ENCODE peak calls at places on chromosomes 4 and X, in seven cellular contexts. One of them, this sample, is unnamed.

GRCh38 chrX:17860811-17861495 is at the start of gene RAI2:
- DNase-seq in K562: peak
- DNase-seq in GM10248: no peak
- DNase-seq in MCF 10A: no peak
- DNase-seq in tibial artery: no peak
- DNase-seq in WTC11: peak
- DNase-seq in HFF-Myc: no peak
- DNase-seq in this sample: peak

GRCh38 chr4:133483600-133484246 is 334.6 kb downstream of the PCDH10 start:
- DNase-seq in MCF 10A: peak
- DNase-seq in K562: no peak
- DNase-seq in tibial artery: no peak
- DNase-seq in WTC11: no peak
- DNase-seq in GM10248: no peak
- DNase-seq in HFF-Myc: no peak
- DNase-seq in this sample: peak

GRCh38 chr4:80295331-80295730 is 28.9 kb downstream of the FGF5 start:
- DNase-seq in K562: no peak
- DNase-seq in WTC11: no peak
- DNase-seq in MCF 10A: no peak
- DNase-seq in tibial artery: no peak
- DNase-seq in GM10248: no peak
- DNase-seq in HFF-Myc: no peak
- DNase-seq in this sample: no peak

GRCh38 chr4:94559351-94559806 is 107.6 kb downstream of the PDLIM5 start:
- DNase-seq in HFF-Myc: no peak
- DNase-seq in MCF 10A: peak
- DNase-seq in GM10248: no peak
- DNase-seq in K562: no peak
- DNase-seq in tibial artery: no peak
- DNase-seq in WTC11: no peak
- DNase-seq in this sample: no peak

GRCh38 chrX:109629310-109629709 is 4.3 kb upstream of the KCNE5 start:
- DNase-seq in tibial artery: no peak
- DNase-seq in MCF 10A: no peak
- DNase-seq in WTC11: no peak
- DNase-seq in GM10248: no peak
- DNase-seq in HFF-Myc: no peak
- DNase-seq in K562: no peak
- DNase-seq in this sample: no peak

GRCh38 chrX:3244955-3245354 is 101.5 kb downstream of the MXRA5 start:
- DNase-seq in MCF 10A: peak
- DNase-seq in GM10248: no peak
- DNase-seq in K562: peak
- DNase-seq in WTC11: no peak
- DNase-seq in tibial artery: no peak
- DNase-seq in HFF-Myc: no peak
- DNase-seq in this sample: no peak

GRCh38 chrX:14899607-14900006 is 26.4 kb downstream of the MOSPD2 start:
- DNase-seq in WTC11: no peak
- DNase-seq in K562: peak
- DNase-seq in tibial artery: no peak
- DNase-seq in HFF-Myc: peak
- DNase-seq in GM10248: peak
- DNase-seq in MCF 10A: peak
- DNase-seq in this sample: no peak

GRCh38 chrX:50780144-50780543 is 33.9 kb downstream of the SHROOM4 start:
- DNase-seq in GM10248: no peak
- DNase-seq in WTC11: no peak
- DNase-seq in HFF-Myc: no peak
- DNase-seq in K562: no peak
- DNase-seq in MCF 10A: no peak
- DNase-seq in tibial artery: no peak
- DNase-seq in this sample: no peak

GRCh38 chr4:4855293-4856070 is 4.0 kb upstream of the MSX1 start:
- DNase-seq in MCF 10A: no peak
- DNase-seq in HFF-Myc: no peak
- DNase-seq in WTC11: peak
- DNase-seq in GM10248: no peak
- DNase-seq in K562: no peak
- DNase-seq in tibial artery: no peak
- DNase-seq in this sample: no peak

GRCh38 chr4:19832388-19832787 is 419.3 kb upstream of the SLIT2 start:
- DNase-seq in GM10248: no peak
- DNase-seq in tibial artery: no peak
- DNase-seq in MCF 10A: peak
- DNase-seq in HFF-Myc: no peak
- DNase-seq in K562: no peak
- DNase-seq in WTC11: no peak
- DNase-seq in this sample: no peak

GRCh38 chr4:123481034-123481433 is 84.4 kb downstream of the SPRY1 start:
- DNase-seq in WTC11: no peak
- DNase-seq in GM10248: no peak
- DNase-seq in HFF-Myc: no peak
- DNase-seq in tibial artery: no peak
- DNase-seq in MCF 10A: peak
- DNase-seq in K562: no peak
- DNase-seq in this sample: no peak

GRCh38 chr4:185238750-185239149 is 29.4 kb downstream of the SNX25 start:
- DNase-seq in HFF-Myc: no peak
- DNase-seq in MCF 10A: no peak
- DNase-seq in tibial artery: no peak
- DNase-seq in K562: no peak
- DNase-seq in GM10248: no peak
- DNase-seq in WTC11: no peak
- DNase-seq in this sample: no peak

GRCh38 chrX:72011734-72012133 is 101.1 kb downstream of the NHSL2 start:
- DNase-seq in WTC11: no peak
- DNase-seq in tibial artery: no peak
- DNase-seq in GM10248: no peak
- DNase-seq in K562: no peak
- DNase-seq in HFF-Myc: no peak
- DNase-seq in MCF 10A: no peak
- DNase-seq in this sample: no peak
- TF ChIP-seq CTCF in WTC11: no peak
- TF ChIP-seq CTCF in tibial artery: no peak
- TF ChIP-seq CTCF in GM10248: no peak
- TF ChIP-seq CTCF in K562: no peak
- TF ChIP-seq CTCF in HFF-Myc: no peak
- TF ChIP-seq CTCF in MCF 10A: no peak
- TF ChIP-seq CTCF in this sample: no peak

DNA sequence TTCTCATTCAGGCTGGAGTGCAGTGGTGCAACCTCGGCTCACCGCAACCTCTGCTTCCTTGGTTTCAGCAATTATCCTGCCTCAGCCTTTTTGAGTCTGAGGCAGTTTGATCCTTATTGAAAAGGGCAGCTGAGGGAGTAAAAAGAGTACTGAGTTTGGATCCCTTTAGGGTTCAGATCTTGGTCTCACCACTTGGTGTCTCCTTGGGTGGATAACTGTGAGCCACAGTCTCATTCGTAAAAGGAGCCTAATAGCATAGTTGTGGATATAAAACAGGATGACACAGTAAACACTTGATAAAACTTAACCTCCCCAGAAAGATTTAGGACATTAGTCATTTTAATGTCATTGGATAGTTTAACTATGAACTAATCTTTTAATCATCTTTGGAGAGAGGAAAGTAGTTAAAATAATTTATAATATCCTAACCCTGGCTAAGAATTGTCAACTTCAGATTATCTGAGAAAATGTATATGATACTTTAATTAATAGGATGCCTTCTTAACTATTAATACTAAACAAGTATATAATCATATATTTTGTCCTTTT is 173.1 kb downstream of the ANK2 start:
- DNase-seq in tibial artery: no peak
- DNase-seq in MCF 10A: no peak
- DNase-seq in HFF-Myc: no peak
- DNase-seq in WTC11: no peak
- DNase-seq in K562: no peak
- DNase-seq in GM10248: no peak
- DNase-seq in this sample: no peak
- TF ChIP-seq CTCF in tibial artery: no peak
- TF ChIP-seq CTCF in MCF 10A: no peak
- TF ChIP-seq CTCF in HFF-Myc: no peak
- TF ChIP-seq CTCF in WTC11: no peak
- TF ChIP-seq CTCF in K562: no peak
- TF ChIP-seq CTCF in GM10248: no peak
- TF ChIP-seq CTCF in this sample: no peak

DNA sequence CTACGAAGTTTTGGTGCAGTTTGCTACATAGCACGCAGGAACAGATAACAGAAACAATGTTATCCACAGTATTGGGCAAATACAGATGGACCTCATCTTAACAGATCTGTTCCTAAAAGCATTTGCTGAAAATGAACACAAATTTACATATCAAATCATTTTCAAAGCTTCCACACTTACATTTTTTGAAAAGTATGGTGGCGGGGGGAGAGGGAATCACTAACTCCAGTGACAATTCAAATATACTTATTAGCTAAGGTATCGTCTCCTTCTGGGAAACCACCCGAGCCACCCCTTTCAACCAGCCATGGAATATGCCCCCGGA is 175.0 kb downstream of the NSUN7 start:
- DNase-seq in WTC11: no peak
- DNase-seq in GM10248: no peak
- DNase-seq in K562: no peak
- DNase-seq in MCF 10A: no peak
- DNase-seq in tibial artery: no peak
- DNase-seq in HFF-Myc: no peak
- DNase-seq in this sample: no peak
- TF ChIP-seq CTCF in WTC11: no peak
- TF ChIP-seq CTCF in GM10248: no peak
- TF ChIP-seq CTCF in K562: no peak
- TF ChIP-seq CTCF in MCF 10A: no peak
- TF ChIP-seq CTCF in tibial artery: no peak
- TF ChIP-seq CTCF in HFF-Myc: no peak
- TF ChIP-seq CTCF in this sample: peak

GRCh38 chr4:69467797-69468196 is 27.9 kb downstream of the UGT2B4 start:
- DNase-seq in GM10248: no peak
- DNase-seq in K562: no peak
- DNase-seq in tibial artery: no peak
- DNase-seq in WTC11: peak
- DNase-seq in MCF 10A: no peak
- DNase-seq in HFF-Myc: no peak
- DNase-seq in this sample: no peak

GRCh38 chr4:69471639-69472038 is 24.1 kb downstream of the UGT2B4 start:
- DNase-seq in MCF 10A: no peak
- DNase-seq in K562: no peak
- DNase-seq in WTC11: no peak
- DNase-seq in HFF-Myc: no peak
- DNase-seq in tibial artery: no peak
- DNase-seq in GM10248: no peak
- DNase-seq in this sample: no peak

GRCh38 chr4:69473699-69474098 is 22.0 kb downstream of the UGT2B4 start:
- DNase-seq in WTC11: no peak
- DNase-seq in tibial artery: no peak
- DNase-seq in MCF 10A: no peak
- DNase-seq in GM10248: no peak
- DNase-seq in K562: no peak
- DNase-seq in HFF-Myc: no peak
- DNase-seq in this sample: no peak

GRCh38 chr4:69470561-69470960 is 25.1 kb downstream of the UGT2B4 start:
- DNase-seq in K562: no peak
- DNase-seq in WTC11: no peak
- DNase-seq in tibial artery: no peak
- DNase-seq in GM10248: no peak
- DNase-seq in MCF 10A: peak
- DNase-seq in HFF-Myc: no peak
- DNase-seq in this sample: no peak
- TF ChIP-seq CTCF in K562: no peak
- TF ChIP-seq CTCF in WTC11: no peak
- TF ChIP-seq CTCF in tibial artery: no peak
- TF ChIP-seq CTCF in GM10248: no peak
- TF ChIP-seq CTCF in MCF 10A: no peak
- TF ChIP-seq CTCF in HFF-Myc: no peak
- TF ChIP-seq CTCF in this sample: no peak

GRCh38 chr4:6783111-6783981 is 819 bp downstream of the KIAA0232 start:
- DNase-seq in tibial artery: peak
- DNase-seq in WTC11: peak
- DNase-seq in HFF-Myc: no peak
- DNase-seq in K562: peak
- DNase-seq in MCF 10A: peak
- DNase-seq in GM10248: peak
- DNase-seq in this sample: peak
- TF ChIP-seq CTCF in tibial artery: no peak
- TF ChIP-seq CTCF in WTC11: no peak
- TF ChIP-seq CTCF in HFF-Myc: no peak
- TF ChIP-seq CTCF in K562: peak
- TF ChIP-seq CTCF in MCF 10A: no peak
- TF ChIP-seq CTCF in GM10248: peak
- TF ChIP-seq CTCF in this sample: no peak

This sample was measured in endothelial cell.